ENCODE peak calls at places on chromosomes 6 and 20, in nine cellular contexts. M, R, B, Y, H, X, Q, L and A are unnamed samples.

GRCh38 chr6:33923857-33924514 is 120.2 kb upstream of the MLN start:
- DNase-seq in L (no peak), R (no peak), B (no peak), H (peak; percentile 75), Q (no peak), Y (no peak), X (no peak), M (no peak), A (no peak)

GRCh38 chr6:147287869-147288271 is 83.7 kb downstream of the STXBP5 start:
- DNase-seq in M (no peak), X (no peak), H (no peak), R (no peak), B (no peak), Y (no peak), Q (no peak), L (no peak), A (no peak)

GRCh38 chr6:10316327-10316726 is 98.5 kb downstream of the TFAP2A start:
- DNase-seq in X (peak; percentile 87), Y (peak; percentile 77), H (no peak), B (no peak), L (no peak), R (no peak), Q (no peak), M (no peak), A (peak; percentile 12)

GRCh38 chr6:38861957-38862401 is 146.9 kb downstream of the DNAH8 start:
- DNase-seq in Y (no peak), Q (no peak), L (no peak), X (no peak), B (no peak), R (no peak), M (no peak), H (no peak), A (no peak)

GRCh38 chr6:110625883-110626282 is 149.5 kb upstream of the SLC22A16 start:
- DNase-seq in L (no peak), H (no peak), X (no peak), R (no peak), M (no peak), Y (no peak), B (no peak), Q (no peak), A (no peak)

GRCh38 chr6:90294008-90294511 is 2.6 kb downstream of the BACH2 start:
- DNase-seq in M (no peak), Q (no peak), R (no peak), X (no peak), H (no peak), L (no peak), Y (no peak), B (no peak), A (peak; percentile 32)

GRCh38 chr6:16712250-16712930 is 48.9 kb downstream of the ATXN1 start:
- DNase-seq in M (peak; percentile 39), B (no peak), Y (no peak), Q (no peak), L (no peak), R (no peak), X (no peak), H (no peak), A (no peak)

GRCh38 chr20:53040678-53041674 is 68.8 kb downstream of the TSHZ2 start:
- DNase-seq in L (peak; percentile 48), X (no peak), M (no peak), H (peak; percentile 84), R (no peak), B (peak; percentile 61), Q (no peak), Y (no peak), A (peak; percentile 42)

GRCh38 chr6:13761361-13762036 is 49.9 kb upstream of the RANBP9 start:
- DNase-seq in R (no peak), H (no peak), Y (peak; percentile 87), B (no peak), Q (no peak), X (no peak), L (no peak), M (no peak), A (no peak)

GRCh38 chr20:15610700-15611277 is 962.5 kb downstream of the KIF16B start:
- DNase-seq in X (no peak), B (no peak), Y (no peak), R (no peak), M (no peak), L (no peak), H (no peak), Q (no peak), A (no peak)

GRCh38 chr6:140253096-140253495 is 878.6 kb upstream of the CITED2 start:
- DNase-seq in H (no peak), L (no peak), R (no peak), B (no peak), Q (no peak), Y (no peak), M (no peak), X (no peak), A (no peak)

GRCh38 chr6:146543940-146544661 is 468 bp downstream of the RAB32 start:
- DNase-seq in M (no peak), X (no peak), Q (no peak), B (peak; percentile 39), L (no peak), Y (no peak), R (peak; percentile 71), H (peak; percentile 82), A (peak; percentile 33)

GRCh38 chr6:129766959-129767728 is 57.2 kb upstream of the ARHGAP18 start:
- DNase-seq in Y (no peak), L (no peak), X (peak; percentile 16), M (peak; percentile 73), B (no peak), Q (peak; percentile 8), H (peak; percentile 80), R (peak; percentile 51), A (no peak)

GRCh38 chr6:113690255-113690956 is 166.7 kb upstream of the MARCKS start:
- DNase-seq in H (no peak), M (peak; percentile 65), R (no peak), Q (no peak), B (no peak), Y (no peak), X (no peak), L (peak; percentile 8), A (no peak)

GRCh38 chr6:24440897-24441598 is 38.3 kb downstream of the MRS2 start:
- DNase-seq in L (no peak), B (no peak), H (no peak), R (no peak), Q (no peak), M (no peak), Y (no peak), X (no peak), A (no peak)

GRCh38 chr20:33423141-33423834 is 20.3 kb downstream of the SNTA1 start:
- DNase-seq in B (peak; percentile 55), R (no peak), Y (peak; percentile 75), X (no peak), H (peak; percentile 95), M (peak; percentile 37), Q (no peak), L (no peak), A (no peak)

GRCh38 chr6:53979468-53980067 is 131.7 kb upstream of the MLIP start:
- DNase-seq in H (no peak), X (peak; percentile 30), Y (peak; percentile 12), B (no peak), Q (no peak), M (peak; percentile 7), R (no peak), L (peak; percentile 34), A (peak; percentile 33)

GRCh38 chr20:43936805-43937204 is 22.2 kb downstream of the TOX2 start:
- DNase-seq in Y (no peak), X (no peak), B (no peak), Q (no peak), R (no peak), M (no peak), L (no peak), H (no peak), A (no peak)

GRCh38 chr20:38152175-38153010 is 12.7 kb downstream of the TGM2 start:
- DNase-seq in M (peak; percentile 85), B (peak; percentile 79), Y (no peak), L (no peak), R (peak; percentile 93), H (peak; percentile 96), X (no peak), Q (no peak), A (no peak)

GRCh38 chr6:112429226-112429625 is 82.1 kb downstream of the RFPL4B start:
- DNase-seq in L (no peak), B (no peak), Y (no peak), R (no peak), Q (no peak), H (no peak), X (no peak), M (no peak), A (no peak)

GRCh38 chr6:38610050-38610619 is 29.6 kb downstream of the BTBD9 start:
- DNase-seq in H (no peak), B (no peak), L (no peak), R (no peak), M (no peak), Q (no peak), X (no peak), Y (no peak), A (no peak)